ENCODE peak calls at places on chromosome 3, in seven cellular contexts. One of them, this sample, is unnamed.

GRCh38 chr3:14771593-14772497 is 46.9 kb upstream of the FGD5 start:
- DNase-seq in SW480: no peak
- DNase-seq in HCEC 1CT: no peak
- DNase-seq in GM19239: no peak
- DNase-seq in activated naive CD4-positive, alpha-beta T cell: no peak
- DNase-seq in HAP-1: no peak
- DNase-seq in activated T-cell treated with anti-CD3 and anti-CD28 coated beads, Interleukin-2, amount 50 U/mL, for 72 hours: no peak
- DNase-seq in this sample: no peak

GRCh38 chr3:149554826-149555225 is 80.3 kb downstream of the TM4SF4 start:
- DNase-seq in SW480: no peak
- DNase-seq in HCEC 1CT: peak
- DNase-seq in GM19239: no peak
- DNase-seq in activated naive CD4-positive, alpha-beta T cell: no peak
- DNase-seq in HAP-1: no peak
- DNase-seq in activated T-cell treated with anti-CD3 and anti-CD28 coated beads, Interleukin-2, amount 50 U/mL, for 72 hours: no peak
- DNase-seq in this sample: no peak

GRCh38 chr3:192229866-192230265 is 497.5 kb downstream of the FGF12 start:
- DNase-seq in SW480: no peak
- DNase-seq in HCEC 1CT: no peak
- DNase-seq in GM19239: no peak
- DNase-seq in activated naive CD4-positive, alpha-beta T cell: no peak
- DNase-seq in HAP-1: no peak
- DNase-seq in activated T-cell treated with anti-CD3 and anti-CD28 coated beads, Interleukin-2, amount 50 U/mL, for 72 hours: no peak
- DNase-seq in this sample: peak

GRCh38 chr3:98761656-98762229 is 1.4 kb upstream of the ST3GAL6 start:
- DNase-seq in SW480: no peak
- DNase-seq in HCEC 1CT: no peak
- DNase-seq in GM19239: no peak
- DNase-seq in activated naive CD4-positive, alpha-beta T cell: no peak
- DNase-seq in HAP-1: no peak
- DNase-seq in activated T-cell treated with anti-CD3 and anti-CD28 coated beads, Interleukin-2, amount 50 U/mL, for 72 hours: no peak
- DNase-seq in this sample: no peak

GRCh38 chr3:144900366-144900765 is 928.7 kb downstream of the DIPK2A start:
- DNase-seq in SW480: no peak
- DNase-seq in HCEC 1CT: peak
- DNase-seq in GM19239: no peak
- DNase-seq in activated naive CD4-positive, alpha-beta T cell: no peak
- DNase-seq in HAP-1: no peak
- DNase-seq in activated T-cell treated with anti-CD3 and anti-CD28 coated beads, Interleukin-2, amount 50 U/mL, for 72 hours: no peak
- DNase-seq in this sample: no peak

GRCh38 chr3:128489860-128490649 is 2.9 kb downstream of the GATA2 start:
- DNase-seq in SW480: no peak
- DNase-seq in HCEC 1CT: no peak
- DNase-seq in GM19239: no peak
- DNase-seq in activated naive CD4-positive, alpha-beta T cell: no peak
- DNase-seq in HAP-1: peak
- DNase-seq in activated T-cell treated with anti-CD3 and anti-CD28 coated beads, Interleukin-2, amount 50 U/mL, for 72 hours: peak
- DNase-seq in this sample: no peak

GRCh38 chr3:150742679-150743078 is 20.3 kb downstream of the SIAH2 start:
- DNase-seq in SW480: no peak
- DNase-seq in HCEC 1CT: no peak
- DNase-seq in GM19239: no peak
- DNase-seq in activated naive CD4-positive, alpha-beta T cell: no peak
- DNase-seq in HAP-1: no peak
- DNase-seq in activated T-cell treated with anti-CD3 and anti-CD28 coated beads, Interleukin-2, amount 50 U/mL, for 72 hours: no peak
- DNase-seq in this sample: no peak

GRCh38 chr3:194541483-194541882 is 54.7 kb upstream of the ATP13A3 start:
- DNase-seq in SW480: no peak
- DNase-seq in HCEC 1CT: no peak
- DNase-seq in GM19239: no peak
- DNase-seq in activated naive CD4-positive, alpha-beta T cell: no peak
- DNase-seq in HAP-1: no peak
- DNase-seq in activated T-cell treated with anti-CD3 and anti-CD28 coated beads, Interleukin-2, amount 50 U/mL, for 72 hours: peak
- DNase-seq in this sample: no peak

GRCh38 chr3:197793246-197793645 is 2.2 kb downstream of the LRCH3 start:
- DNase-seq in SW480: peak
- DNase-seq in HCEC 1CT: peak
- DNase-seq in GM19239: no peak
- DNase-seq in activated naive CD4-positive, alpha-beta T cell: no peak
- DNase-seq in HAP-1: no peak
- DNase-seq in activated T-cell treated with anti-CD3 and anti-CD28 coated beads, Interleukin-2, amount 50 U/mL, for 72 hours: no peak
- DNase-seq in this sample: no peak

GRCh38 chr3:65004316-65004715 is 316.5 kb upstream of the ADAMTS9 start:
- DNase-seq in SW480: no peak
- DNase-seq in HCEC 1CT: no peak
- DNase-seq in GM19239: no peak
- DNase-seq in activated naive CD4-positive, alpha-beta T cell: no peak
- DNase-seq in HAP-1: no peak
- DNase-seq in activated T-cell treated with anti-CD3 and anti-CD28 coated beads, Interleukin-2, amount 50 U/mL, for 72 hours: no peak
- DNase-seq in this sample: no peak